ENCODE peak calls at places on chromosomes 6 and 20, in six cellular contexts. L is fibroblast of gingiva; S is effector memory CD8-positive, alpha-beta T cell; T is GM23338; G is HFF-Myc; D is activated gamma-delta T cell treated with anti-CD3 and anti-CD28 coated beads, Interleukin-2, amount 50 U/mL, for 16 hours. Y is an unnamed sample.

GRCh38 chr6:356828-357251 is 34.7 kb upstream of the IRF4 start:
- DNase-seq in L (no peak), S (no peak), T (no peak), G (no peak), D (no peak), Y (no peak)

GRCh38 chr6:71205336-71205956 is 83.2 kb upstream of the OGFRL1 start:
- DNase-seq in L (no peak), S (no peak), T (no peak), G (no peak), D (no peak), Y (no peak)

GRCh38 chr6:44224154-44224977 is 971 bp downstream of the SLC29A1 start:
- DNase-seq in L (no peak), S (no peak), T (no peak), G (no peak), D (no peak), Y (peak; percentile 70)

GRCh38 chr6:72894091-72894490 is 272.2 kb downstream of the KCNQ5 start:
- DNase-seq in L (no peak), S (no peak), T (no peak), G (no peak), D (no peak), Y (no peak)

GRCh38 chr20:10090588-10091166 is 55.9 kb downstream of the ANKEF1 start:
- DNase-seq in L (peak; percentile 55), S (no peak), T (peak; percentile 84), G (no peak), D (no peak), Y (peak; percentile 57)

GRCh38 chr6:150208606-150209352 is 65.9 kb downstream of the PPP1R14C start:
- DNase-seq in L (peak; percentile 2), S (no peak), T (no peak), G (no peak), D (no peak), Y (peak; percentile 3)

GRCh38 chr6:66568271-66568670 is 861.2 kb upstream of the EYS start:
- DNase-seq in L (no peak), S (no peak), T (peak; percentile 33), G (no peak), D (no peak), Y (no peak)

GRCh38 chr6:170438402-170438753 is 114.7 kb downstream of the PSMB1 start:
- DNase-seq in L (peak; percentile 99), S (no peak), T (peak; percentile 92), G (peak; percentile 99), D (no peak), Y (peak; percentile 80)

GRCh38 chr6:109491207-109491938 is 8.4 kb upstream of the ZBTB24 start:
- DNase-seq in L (no peak), S (no peak), T (peak; percentile 40), G (no peak), D (no peak), Y (no peak)

GRCh38 chr6:27352850-27353249 is 35.7 kb upstream of the ZNF391 start:
- DNase-seq in L (no peak), S (no peak), T (no peak), G (no peak), D (no peak), Y (no peak)

GRCh38 chr20:63332488-63333240 is 28.5 kb downstream of the CHRNA4 start:
- DNase-seq in L (no peak), S (no peak), T (no peak), G (no peak), D (no peak), Y (no peak)

GRCh38 chr6:153595903-153596302 is 443.1 kb upstream of the OPRM1 start:
- DNase-seq in L (peak; percentile 1), S (no peak), T (no peak), G (no peak), D (no peak), Y (no peak)

GRCh38 chr20:38050691-38051090 is 17.1 kb downstream of the RPRD1B start:
- DNase-seq in L (no peak), S (no peak), T (no peak), G (no peak), D (no peak), Y (no peak)

GRCh38 chr6:30769088-30769852 is 24.9 kb upstream of the IER3 start:
- DNase-seq in L (peak; percentile 77), S (peak; percentile 16), T (peak; percentile 66), G (peak; percentile 94), D (peak; percentile 67), Y (peak; percentile 54)

GRCh38 chr6:12092762-12093161 is 80.7 kb downstream of the HIVEP1 start:
- DNase-seq in L (no peak), S (no peak), T (no peak), G (no peak), D (no peak), Y (no peak)

GRCh38 chr6:108801331-108801730 is 46.9 kb upstream of the ARMC2 start:
- DNase-seq in L (no peak), S (no peak), T (peak; percentile 14), G (no peak), D (no peak), Y (no peak)

GRCh38 chr6:1482381-1483166 is 93.2 kb downstream of the FOXF2 start:
- DNase-seq in L (no peak), S (no peak), T (no peak), G (no peak), D (no peak), Y (no peak)

GRCh38 chr6:168326294-168327261 is 7.0 kb upstream of the DACT2 start:
- DNase-seq in L (no peak), S (no peak), T (peak; percentile 79), G (no peak), D (no peak), Y (no peak)

GRCh38 chr6:1424306-1424927 is 35.0 kb downstream of the FOXF2 start:
- DNase-seq in L (peak; percentile 82), S (no peak), T (peak; percentile 84), G (no peak), D (no peak), Y (peak; percentile 76)

GRCh38 chr6:28769626-28770402 is 154.0 kb downstream of the TRIM27 start:
- DNase-seq in L (peak; percentile 26), S (no peak), T (peak; percentile 61), G (no peak), D (no peak), Y (no peak)

GRCh38 chr6:53735896-53736295 is 58.9 kb upstream of the LRRC1 start:
- DNase-seq in L (no peak), S (peak; percentile 37), T (no peak), G (no peak), D (no peak), Y (no peak)

GRCh38 chr6:30707281-30707850 is 9.7 kb downstream of the MDC1 start:
- DNase-seq in L (no peak), S (no peak), T (no peak), G (no peak), D (no peak), Y (no peak)

GRCh38 chr6:45759134-45759849 is 256.4 kb downstream of the CLIC5 start:
- DNase-seq in L (peak; percentile 56), S (no peak), T (no peak), G (no peak), D (no peak), Y (no peak)

GRCh38 chr6:130412556-130413290 is 46.9 kb downstream of the TMEM200A start:
- DNase-seq in L (peak; percentile 76), S (no peak), T (no peak), G (no peak), D (no peak), Y (no peak)

GRCh38 chr20:62067547-62068260 is 2.0 kb upstream of the TAF4 start:
- DNase-seq in L (no peak), S (no peak), T (no peak), G (no peak), D (no peak), Y (no peak)

GRCh38 chr6:131163886-131164285 is 28.6 kb downstream of the AKAP7 start:
- DNase-seq in L (no peak), S (no peak), T (no peak), G (no peak), D (no peak), Y (no peak)

Y was measured in HAP-1.